ENCODE peak calls at places on chromosomes 11 and 22, in nine cellular contexts. K is epithelial cell of esophagus; R is Peyer's patch; C is stimulated activated CD4-positive, alpha-beta T cell treated with anti-CD3 and anti-CD28 coated beads, Interleukin-2, amount 100 ng/mL, for 48 hours; A is anterior cingulate cortex; F is fibroblast of pulmonary artery; Q is left colon; M is NCI-H446 treated with DMSO at 0.1 percent for 48 hours; S is lower leg skin. W is an unnamed sample.

GRCh38 chr11:2813141-2813908 is 72.2 kb downstream of the CDKN1C start:
- DNase-seq in M (no peak), A (no peak), S (no peak), Q (no peak), K (no peak), C (no peak), F (peak), R (no peak), W (no peak)

GRCh38 chr11:23585700-23586099 is 725.4 kb upstream of the CCDC179 start:
- DNase-seq in F (peak), R (no peak), S (no peak), A (no peak), Q (no peak), C (no peak), K (no peak), M (no peak), W (no peak)

GRCh38 chr11:22875869-22876473 is 15.7 kb upstream of the CCDC179 start:
- DNase-seq in S (peak), R (peak), A (no peak), K (peak), F (peak), C (peak), M (peak), Q (no peak), W (no peak)

GRCh38 chr22:33884829-33885228 is 35.4 kb downstream of the LARGE1 start:
- DNase-seq in R (no peak), F (no peak), A (no peak), Q (no peak), M (no peak), C (no peak), S (no peak), K (no peak), W (no peak)

GRCh38 chr11:11701070-11701469 is 79.3 kb upstream of the GALNT18 start:
- DNase-seq in K (peak), C (no peak), F (peak), R (no peak), A (no peak), S (no peak), Q (no peak), M (no peak), W (no peak)

GRCh38 chr11:18046116-18046777 is at the start of gene TPH1:
- DNase-seq in M (no peak), K (peak), F (peak), S (no peak), R (peak), Q (peak), C (no peak), A (no peak), W (no peak)

GRCh38 chr11:7576671-7577225 is 62.9 kb downstream of the PPFIBP2 start:
- DNase-seq in C (no peak), S (no peak), F (no peak), R (no peak), Q (no peak), K (no peak), M (no peak), A (no peak), W (no peak)

GRCh38 chr11:95143106-95143681 is 53.5 kb downstream of the ENDOD1 start:
- DNase-seq in A (no peak), F (no peak), Q (no peak), M (no peak), R (no peak), C (no peak), K (peak), S (no peak), W (no peak)